ENCODE peak calls at places on chromosomes 5 and 9, in nine cellular contexts. One of them, this sample, is unnamed.
A peak's percentile ranks its signal among the peaks of the same experiment; 100 is the strongest.

GRCh38 chr9:86511614-86512360 is 157.6 kb upstream of the TUT7 start:
- DNase-seq in iris pigment epithelial cell: no peak
- DNase-seq in posterior vena cava: no peak
- DNase-seq in AG08395: no peak
- DNase-seq in AML-193: no peak
- DNase-seq in kidney tubule cell: no peak
- DNase-seq in naive B cell: no peak
- DNase-seq in amygdala: no peak
- DNase-seq in A673: no peak
- DNase-seq in this sample: no peak

GRCh38 chr5:159805021-159805420 is 111.3 kb upstream of the ADRA1B start:
- DNase-seq in iris pigment epithelial cell: no peak
- DNase-seq in A673: no peak
- DNase-seq in amygdala: no peak
- DNase-seq in posterior vena cava: no peak
- DNase-seq in kidney tubule cell: no peak
- DNase-seq in naive B cell: no peak
- DNase-seq in AG08395: peak; percentile 60
- DNase-seq in AML-193: peak; percentile 51
- DNase-seq in this sample: no peak

GRCh38 chr9:137357166-137357565 is 55.1 kb upstream of the NRARP start:
- DNase-seq in amygdala: no peak
- DNase-seq in A673: no peak
- DNase-seq in iris pigment epithelial cell: no peak
- DNase-seq in posterior vena cava: no peak
- DNase-seq in AG08395: no peak
- DNase-seq in kidney tubule cell: no peak
- DNase-seq in AML-193: no peak
- DNase-seq in naive B cell: no peak
- DNase-seq in this sample: no peak

GRCh38 chr5:37825334-37825915 is 14.4 kb downstream of the GDNF start:
- DNase-seq in naive B cell: no peak
- DNase-seq in AML-193: no peak
- DNase-seq in iris pigment epithelial cell: no peak
- DNase-seq in kidney tubule cell: no peak
- DNase-seq in AG08395: no peak
- DNase-seq in A673: peak; percentile 68
- DNase-seq in amygdala: no peak
- DNase-seq in posterior vena cava: no peak
- DNase-seq in this sample: no peak

GRCh38 chr5:142587354-142587965 is 98.4 kb downstream of the FGF1 start:
- DNase-seq in posterior vena cava: no peak
- DNase-seq in AG08395: no peak
- DNase-seq in kidney tubule cell: peak; percentile 39
- DNase-seq in AML-193: peak; percentile 11
- DNase-seq in amygdala: no peak
- DNase-seq in naive B cell: no peak
- DNase-seq in A673: peak; percentile 74
- DNase-seq in iris pigment epithelial cell: peak; percentile 61
- DNase-seq in this sample: no peak

GRCh38 chr5:78829811-78830499 is 155.2 kb downstream of the ARSB start:
- DNase-seq in kidney tubule cell: no peak
- DNase-seq in naive B cell: no peak
- DNase-seq in AML-193: no peak
- DNase-seq in A673: no peak
- DNase-seq in AG08395: peak; percentile 54
- DNase-seq in iris pigment epithelial cell: no peak
- DNase-seq in posterior vena cava: peak; percentile 84
- DNase-seq in amygdala: peak; percentile 11
- DNase-seq in this sample: no peak

GRCh38 chr5:124614836-124615235 is 131.6 kb downstream of the ZNF608 start:
- DNase-seq in posterior vena cava: no peak
- DNase-seq in AML-193: no peak
- DNase-seq in naive B cell: no peak
- DNase-seq in iris pigment epithelial cell: no peak
- DNase-seq in A673: no peak
- DNase-seq in kidney tubule cell: no peak
- DNase-seq in AG08395: no peak
- DNase-seq in amygdala: no peak
- DNase-seq in this sample: no peak

GRCh38 chr9:12085401-12085800 is 607.8 kb upstream of the TYRP1 start:
- DNase-seq in AG08395: no peak
- DNase-seq in amygdala: no peak
- DNase-seq in AML-193: no peak
- DNase-seq in naive B cell: no peak
- DNase-seq in A673: no peak
- DNase-seq in posterior vena cava: no peak
- DNase-seq in kidney tubule cell: no peak
- DNase-seq in iris pigment epithelial cell: no peak
- DNase-seq in this sample: no peak

GRCh38 chr5:594241-594860 is 17.8 kb upstream of the CEP72 start:
- DNase-seq in amygdala: no peak
- DNase-seq in AG08395: no peak
- DNase-seq in kidney tubule cell: no peak
- DNase-seq in iris pigment epithelial cell: no peak
- DNase-seq in A673: no peak
- DNase-seq in posterior vena cava: no peak
- DNase-seq in naive B cell: no peak
- DNase-seq in AML-193: peak; percentile 12
- DNase-seq in this sample: peak; percentile 19

GRCh38 chr5:127369772-127370171 is 79.2 kb downstream of the MEGF10 start:
- DNase-seq in posterior vena cava: no peak
- DNase-seq in A673: no peak
- DNase-seq in AML-193: no peak
- DNase-seq in naive B cell: no peak
- DNase-seq in AG08395: no peak
- DNase-seq in kidney tubule cell: no peak
- DNase-seq in iris pigment epithelial cell: no peak
- DNase-seq in amygdala: no peak
- DNase-seq in this sample: no peak

GRCh38 chr9:120877276-120878034 is 467 bp upstream of the PHF19 start:
- DNase-seq in posterior vena cava: peak; percentile 88
- DNase-seq in naive B cell: peak; percentile 51
- DNase-seq in AML-193: peak; percentile 50
- DNase-seq in A673: peak; percentile 83
- DNase-seq in iris pigment epithelial cell: peak; percentile 56
- DNase-seq in amygdala: peak; percentile 64
- DNase-seq in kidney tubule cell: peak; percentile 68
- DNase-seq in AG08395: peak; percentile 63
- DNase-seq in this sample: peak; percentile 81

GRCh38 chr5:135559342-135559741 is 19.4 kb downstream of the CXCL14 start:
- DNase-seq in AG08395: peak; percentile 53
- DNase-seq in A673: peak; percentile 70
- DNase-seq in kidney tubule cell: peak; percentile 28
- DNase-seq in naive B cell: no peak
- DNase-seq in AML-193: no peak
- DNase-seq in iris pigment epithelial cell: peak; percentile 32
- DNase-seq in amygdala: no peak
- DNase-seq in posterior vena cava: no peak
- DNase-seq in this sample: no peak

GRCh38 chr5:115389074-115389798 is 92.8 kb upstream of the CCDC112 start:
- DNase-seq in AML-193: no peak
- DNase-seq in kidney tubule cell: no peak
- DNase-seq in amygdala: no peak
- DNase-seq in AG08395: peak; percentile 35
- DNase-seq in iris pigment epithelial cell: peak; percentile 27
- DNase-seq in A673: no peak
- DNase-seq in naive B cell: no peak
- DNase-seq in posterior vena cava: no peak
- DNase-seq in this sample: no peak

GRCh38 chr9:93552923-93553322 is 23.5 kb upstream of the PHF2 start:
- DNase-seq in amygdala: no peak
- DNase-seq in A673: no peak
- DNase-seq in AG08395: no peak
- DNase-seq in AML-193: no peak
- DNase-seq in iris pigment epithelial cell: no peak
- DNase-seq in kidney tubule cell: no peak
- DNase-seq in posterior vena cava: no peak
- DNase-seq in naive B cell: no peak
- DNase-seq in this sample: no peak

This sample was measured in cardiac septum.